ENCODE peak calls at places on chromosomes 11 and 22, in four cellular contexts. M is AG04450, J is endodermal cell, V is foreskin fibroblast. U is an unnamed sample.

GRCh38 chr22:25845985-25846745 is 104.2 kb downstream of the MYO18B start:
- DNase-seq in J (no peak), M (no peak), V (peak), U (no peak)

GRCh38 chr11:69638941-69639681 is 1.8 kb upstream of the CCND1 start:
- DNase-seq in J (peak), M (peak), V (peak), U (peak)

GRCh38 chr11:111694851-111695250 is 71.3 kb downstream of the PPP2R1B start:
- DNase-seq in M (peak), J (no peak), V (peak), U (peak)

GRCh38 chr11:130601141-130601540 is 152.7 kb downstream of the ADAMTS15 start:
- DNase-seq in M (no peak), J (peak), V (peak), U (no peak)

GRCh38 chr11:48005133-48005532 is 24.8 kb downstream of the PTPRJ start:
- DNase-seq in J (no peak), M (no peak), V (no peak), U (no peak)

GRCh38 chr11:32229566-32230240 is 138.8 kb downstream of the RCN1 start:
- DNase-seq in V (no peak), J (no peak), M (no peak), U (no peak)

GRCh38 chr11:36222755-36223635 is 66.2 kb downstream of the COMMD9 start:
- DNase-seq in M (no peak), V (no peak), J (no peak), U (no peak)

GRCh38 chr11:119572481-119573424 is 149.8 kb upstream of the THY1 start:
- DNase-seq in J (peak), V (no peak), M (no peak), U (no peak)

GRCh38 chr11:112398798-112399197 is 138.1 kb upstream of the PLET1 start:
- DNase-seq in M (no peak), V (no peak), J (no peak), U (no peak)

GRCh38 chr11:82930734-82931133 is 29.2 kb downstream of the DDIAS start:
- DNase-seq in V (no peak), J (no peak), M (no peak), U (no peak)

GRCh38 chr11:2464451-2465165 is 19.8 kb downstream of the KCNQ1 start:
- DNase-seq in J (peak), M (no peak), V (no peak), U (no peak)

GRCh38 chr11:119041821-119042514 is 11.3 kb upstream of the SLC37A4 start:
- DNase-seq in V (no peak), J (no peak), M (no peak), U (no peak)

GRCh38 chr11:8006349-8006977 is 19.3 kb downstream of the EIF3F start:
- DNase-seq in J (peak), V (peak), M (peak), U (peak)

GRCh38 chr11:64224891-64225607 is 937 bp downstream of the TRPT1 start:
- DNase-seq in V (no peak), J (peak), M (no peak), U (no peak)

GRCh38 chr11:131246589-131247164 is 123.7 kb upstream of the NTM start:
- DNase-seq in V (no peak), J (peak), M (no peak), U (no peak)

GRCh38 chr11:17596711-17597110 is 49.7 kb downstream of the OTOG start:
- DNase-seq in J (peak), V (no peak), M (no peak), U (no peak)

GRCh38 chr11:72680624-72681158 is 6.5 kb upstream of the PDE2A start:
- DNase-seq in M (no peak), V (no peak), J (no peak), U (no peak)

GRCh38 chr22:27100323-27100722 is 442.9 kb downstream of the MIAT start:
- DNase-seq in V (no peak), J (peak), M (no peak), U (no peak)

GRCh38 chr11:12871788-12872321 is 137.3 kb upstream of the RASSF10 start:
- DNase-seq in M (no peak), V (no peak), J (no peak), U (no peak)

GRCh38 chr22:37169947-37170688 is 17.9 kb downstream of the C1QTNF6 start:
- DNase-seq in J (peak), V (no peak), M (no peak), U (no peak)

GRCh38 chr11:22371188-22371587 is 33.0 kb downstream of the SLC17A6 start:
- DNase-seq in J (no peak), V (no peak), M (no peak), U (no peak)

GRCh38 chr11:120180571-120181445 is 30.0 kb upstream of the OAF start:
- DNase-seq in M (no peak), J (peak), V (peak), U (no peak)

GRCh38 chr11:1224491-1225385 is 1.9 kb downstream of the MUC5B start:
- DNase-seq in V (no peak), J (peak), M (no peak), U (no peak)

GRCh38 chr11:37496196-37496595 is 898.2 kb upstream of the RAG2 start:
- DNase-seq in J (no peak), M (no peak), V (no peak), U (no peak)

GRCh38 chr11:71386232-71386631 is 62.0 kb downstream of the DHCR7 start:
- DNase-seq in V (no peak), J (no peak), M (no peak), U (no peak)

GRCh38 chr11:134971381-134971780 is 559.3 kb upstream of the B3GAT1 start:
- DNase-seq in V (no peak), M (no peak), J (no peak), U (no peak)

GRCh38 chr11:75328426-75329277 is 22.8 kb downstream of the ARRB1 start:
- DNase-seq in M (no peak), V (peak), J (peak), U (peak)

GRCh38 chr22:37571258-37571991 is 8.5 kb downstream of the LGALS2 start:
- DNase-seq in M (no peak), V (no peak), J (no peak), U (no peak)

DNA sequence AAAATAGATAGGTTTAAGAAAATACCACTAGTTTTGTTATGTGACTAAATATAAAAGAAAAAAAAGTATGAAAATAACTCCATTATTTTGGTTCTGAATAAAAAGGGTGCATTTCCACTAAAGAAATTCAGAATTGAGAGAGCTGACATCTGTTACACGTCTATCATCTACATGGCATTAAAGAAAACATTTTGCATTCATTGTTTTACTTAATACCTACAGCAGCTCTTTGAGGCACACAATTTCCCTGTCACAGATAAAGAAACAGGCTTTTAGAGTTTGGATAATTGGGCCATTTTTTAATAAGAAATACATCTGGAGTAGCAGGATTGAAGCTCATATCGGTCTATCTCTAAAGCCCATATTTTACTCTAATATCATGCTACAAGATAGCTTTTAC is 145.7 kb upstream of the LUZP2 start:
- DNase-seq in M (no peak), J (no peak), V (no peak), U (no peak)
- TF ChIP-seq CTCF in M (no peak), J (no peak), V (no peak), U (no peak)

GRCh38 chr22:20857247-20857643 is 1.4 kb downstream of the PI4KA start:
- DNase-seq in J (no peak), M (no peak), V (no peak), U (no peak)
- H3K4me3 ChIP-seq in J (peak), M (peak), V (peak), U (peak)

GRCh38 chr22:18108187-18108586 is 2.4 kb upstream of the TUBA8 start:
- DNase-seq in V (no peak), J (no peak), M (no peak), U (no peak)

GRCh38 chr22:18104566-18104965 is 6.0 kb upstream of the TUBA8 start:
- DNase-seq in M (no peak), J (peak), V (peak), U (no peak)

GRCh38 chr22:18101536-18101935 is 9.1 kb upstream of the TUBA8 start:
- DNase-seq in J (peak), V (no peak), M (no peak), U (no peak)

GRCh38 chr22:18100781-18101180 is 9.8 kb upstream of the TUBA8 start:
- DNase-seq in V (no peak), J (peak), M (no peak), U (no peak)

DNA sequence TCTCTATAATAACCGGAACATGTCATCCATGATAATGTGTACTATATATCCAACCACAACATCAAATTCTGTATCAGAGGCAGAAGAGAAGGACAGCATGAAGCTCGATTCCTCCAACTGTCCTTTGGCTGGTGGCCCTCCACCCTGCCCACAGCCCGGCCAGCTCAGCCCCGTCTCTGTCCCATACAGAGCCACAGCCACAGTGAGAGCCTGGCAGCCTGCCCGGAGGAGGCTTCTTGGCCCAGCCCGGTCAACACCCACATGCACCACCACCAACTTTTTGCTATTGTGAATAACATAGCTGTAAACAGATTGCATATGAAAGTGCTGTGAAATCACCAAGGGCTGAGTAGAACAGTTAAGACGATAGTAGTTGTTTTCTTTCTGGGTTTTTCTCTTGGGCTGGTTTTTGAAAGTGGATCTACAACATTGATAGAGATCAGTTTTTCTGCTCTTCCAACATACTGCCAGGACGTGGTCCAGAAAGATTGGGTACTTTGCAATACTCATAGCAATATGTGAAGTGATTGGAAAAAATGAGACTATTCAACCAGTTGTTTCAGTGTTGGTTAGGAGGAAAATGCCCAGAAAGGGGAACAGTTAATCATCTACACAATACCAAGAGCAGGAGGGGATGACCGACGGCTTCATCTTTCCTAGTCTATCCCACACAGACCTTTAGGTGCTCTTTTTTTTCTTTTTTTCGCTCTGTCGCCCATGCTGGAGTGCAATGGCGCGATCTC is 6.9 kb upstream of the TUBA8 start:
- DNase-seq in J (peak), M (no peak), V (no peak), U (no peak)
- TF ChIP-seq CTCF in J (no peak), M (no peak), V (no peak), U (no peak)

GRCh38 chr11:102546923-102547471 is 16.4 kb upstream of the MMP7 start:
- DNase-seq in J (no peak), V (no peak), M (no peak), U (no peak)
- H3K4me3 ChIP-seq in J (no peak), V (no peak), M (no peak), U (no peak)